ENCODE peak calls at places on chromosomes 11 and 22, in ten cellular contexts. U, R, J, H, X, S, C, Y, V and O are unnamed samples.

GRCh38 chr11:62707277-62707771 is at the start of the genes BSCL2 and GNG3:
- DNase-seq in S (no peak), U (no peak), H (peak), C (no peak), X (peak), J (no peak), R (no peak), Y (no peak), V (peak), O (peak)

GRCh38 chr11:62994775-62995174 is 10.0 kb upstream of the SLC22A6 start:
- DNase-seq in R (no peak), V (no peak), J (no peak), Y (no peak), H (no peak), X (no peak), S (no peak), C (no peak), U (no peak), O (no peak)

GRCh38 chr11:78381867-78382266 is 35.8 kb downstream of the GAB2 start:
- DNase-seq in U (no peak), J (no peak), V (no peak), C (no peak), Y (no peak), S (no peak), R (no peak), H (no peak), X (no peak), O (no peak)

GRCh38 chr11:69240332-69241074 is 53.5 kb upstream of the MYEOV start:
- DNase-seq in H (peak), C (peak), Y (no peak), S (peak), U (no peak), V (no peak), J (peak), X (no peak), R (no peak), O (no peak)

GRCh38 chr11:64900263-64900678 is 16.7 kb downstream of the ATG2A start:
- DNase-seq in C (peak), V (no peak), S (no peak), U (no peak), J (no peak), Y (no peak), X (no peak), H (no peak), R (peak), O (no peak)

GRCh38 chr11:132653237-132653636 is 879.1 kb downstream of the OPCML start:
- DNase-seq in C (no peak), R (no peak), V (no peak), S (no peak), X (peak), Y (no peak), H (no peak), U (no peak), J (no peak), O (no peak)

GRCh38 chr11:16843307-16843706 is 104.9 kb downstream of the C11orf58 start:
- DNase-seq in V (no peak), R (no peak), Y (no peak), C (peak), U (no peak), J (no peak), S (peak), X (no peak), H (peak), O (no peak)

GRCh38 chr11:5631969-5632635 is 7.3 kb downstream of the TRIM34 start:
- DNase-seq in U (no peak), X (no peak), J (no peak), S (no peak), Y (no peak), R (no peak), H (no peak), V (no peak), C (no peak), O (no peak)

GRCh38 chr11:19110290-19110689 is 6.7 kb upstream of the ZDHHC13 start:
- DNase-seq in U (no peak), S (peak), H (no peak), X (no peak), J (no peak), C (peak), V (no peak), R (no peak), Y (no peak), O (no peak)

DNA sequence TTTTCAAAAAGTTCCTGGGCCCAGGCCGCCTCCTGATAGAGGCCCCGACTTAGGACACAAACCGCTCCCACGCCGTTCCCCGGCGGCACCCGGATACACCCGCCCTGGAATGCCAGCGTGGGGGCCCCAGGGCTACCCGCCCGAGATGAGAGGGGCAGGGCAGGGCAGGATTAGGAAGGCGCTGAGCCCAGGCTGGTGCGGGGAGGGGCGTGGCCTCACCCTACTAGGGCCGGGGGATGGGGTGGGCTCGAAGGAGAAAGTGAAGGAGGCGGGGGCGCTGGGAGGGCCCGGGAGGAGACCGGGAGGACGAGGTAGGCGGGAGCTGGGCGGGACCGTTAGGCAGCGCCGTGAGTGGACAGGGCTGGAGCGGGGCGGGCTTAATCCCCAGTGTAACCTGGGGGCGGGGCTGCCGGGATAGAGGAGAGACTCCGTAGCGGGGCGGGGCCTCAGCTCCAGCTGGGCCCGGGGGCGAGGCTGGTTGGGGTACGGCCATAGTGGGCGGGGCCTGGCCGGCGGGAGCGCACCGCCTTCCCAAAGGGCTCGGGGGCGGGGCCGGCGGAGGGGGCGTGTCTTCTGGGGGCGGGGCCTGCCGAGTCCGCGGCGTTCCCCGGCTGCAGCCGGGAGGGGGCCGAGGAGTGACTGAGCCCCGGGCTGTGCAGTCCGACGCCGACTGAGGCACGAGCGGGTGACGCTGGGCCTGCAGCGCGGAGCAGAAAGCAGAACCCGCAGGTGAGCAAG is at the start of gene CD82:
- DNase-seq in U (peak), R (peak), J (peak), X (peak), V (peak), Y (peak), C (peak), S (peak), H (peak), O (peak)
- TF ChIP-seq CTCF in U (no peak), R (peak), J (peak), X (peak), V (no peak), Y (no peak), C (no peak), S (no peak), H (peak), O (peak)

DNA sequence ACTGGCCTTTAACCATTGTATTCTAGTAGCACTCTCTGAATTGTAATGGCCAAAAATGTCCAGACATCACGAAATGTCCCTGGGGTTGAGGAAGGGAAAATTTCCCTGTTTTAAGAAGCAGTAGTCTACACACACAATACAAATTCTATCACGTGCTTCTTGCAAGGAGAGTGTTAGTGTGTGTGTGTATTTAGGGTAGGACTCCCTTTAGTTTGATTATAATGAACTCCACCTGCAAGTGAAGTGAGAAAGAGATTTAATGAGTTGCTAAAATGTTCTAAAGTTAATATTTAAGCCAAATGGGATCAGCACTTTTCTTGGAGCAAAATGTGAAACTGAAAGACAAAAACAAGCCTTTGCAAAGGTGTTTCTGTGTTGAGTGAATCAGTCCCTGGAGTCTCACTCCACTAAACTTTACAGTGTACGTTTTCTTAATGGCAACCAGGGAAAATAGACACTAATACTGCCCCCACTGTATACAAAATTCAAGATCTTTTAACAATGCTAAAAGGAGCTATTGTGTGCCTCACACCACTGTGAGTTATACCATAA is 590.3 kb upstream of the TENM4 start:
- DNase-seq in Y (no peak), J (no peak), H (no peak), R (no peak), S (no peak), X (no peak), V (no peak), U (no peak), C (no peak), O (no peak)
- H3K4me3 ChIP-seq in Y (no peak), J (no peak), H (no peak), R (peak), S (no peak), X (no peak), V (no peak), U (no peak), C (no peak), O (no peak)

DNA sequence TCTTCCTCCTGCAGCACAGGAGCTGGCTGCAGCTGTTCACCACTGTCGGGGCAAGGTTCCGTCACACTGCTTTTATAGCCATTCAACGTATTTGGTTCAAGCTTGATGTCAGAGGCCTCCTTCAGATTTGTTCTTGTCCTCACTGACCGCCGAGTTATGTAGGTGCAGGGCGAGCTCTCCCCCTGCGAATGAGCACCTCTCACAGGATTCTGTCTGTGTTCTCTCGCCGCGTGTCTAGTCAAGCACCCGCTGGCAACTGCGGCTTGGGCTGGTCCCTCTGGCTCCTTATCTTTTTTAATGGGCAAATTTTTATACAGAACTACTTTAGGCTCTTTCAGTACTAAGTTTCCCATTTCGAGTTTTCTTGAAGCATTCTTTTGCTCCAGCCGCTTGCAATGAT is 37.4 kb upstream of the CHKA start:
- DNase-seq in S (no peak), V (no peak), U (no peak), Y (no peak), H (no peak), J (no peak), X (no peak), R (no peak), C (no peak), O (no peak)
- H3K27ac ChIP-seq in S (no peak), V (no peak), U (no peak), Y (no peak), H (no peak), J (no peak), X (no peak), R (no peak), C (no peak), O (no peak)

GRCh38 chr11:120029321-120029720 is 108.6 kb downstream of the TRIM29 start:
- DNase-seq in Y (no peak), C (no peak), S (no peak), U (no peak), V (no peak), J (no peak), R (no peak), H (no peak), X (no peak), O (no peak)

GRCh38 chr11:120031612-120032600 is 106.0 kb downstream of the TRIM29 start:
- DNase-seq in C (no peak), Y (no peak), J (no peak), X (peak), R (no peak), V (no peak), S (no peak), U (no peak), H (no peak), O (no peak)

GRCh38 chr11:120028181-120028935 is 109.6 kb downstream of the TRIM29 start:
- DNase-seq in U (no peak), Y (no peak), R (no peak), C (no peak), H (no peak), V (no peak), S (no peak), X (no peak), J (no peak), O (no peak)

GRCh38 chr11:120031156-120031555 is 106.8 kb downstream of the TRIM29 start:
- DNase-seq in X (no peak), H (no peak), S (no peak), J (no peak), Y (no peak), C (no peak), V (no peak), R (no peak), U (no peak), O (no peak)

DNA sequence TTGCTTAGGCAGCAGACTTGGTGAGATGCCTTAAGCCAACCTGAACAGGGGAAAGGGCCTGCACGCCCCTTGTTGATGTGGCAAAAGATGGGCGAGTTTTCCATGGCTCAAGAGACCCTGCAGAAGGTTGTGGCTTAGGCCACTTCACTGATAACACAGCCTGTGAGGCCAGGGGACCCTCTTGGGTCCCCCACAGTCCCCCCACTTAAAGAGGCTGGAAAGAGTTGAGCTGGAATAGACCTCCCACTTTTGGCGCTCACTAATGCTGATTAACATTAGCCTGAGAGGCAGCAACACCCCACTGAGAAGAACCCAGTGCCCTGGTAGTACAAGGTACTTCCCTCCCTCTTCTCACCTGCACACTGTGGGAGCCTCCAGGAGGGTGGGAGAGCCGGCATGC is 107.5 kb downstream of the TRIM29 start:
- DNase-seq in R (no peak), V (no peak), S (no peak), H (no peak), U (no peak), C (no peak), J (no peak), X (no peak), Y (no peak), O (no peak)
- TF ChIP-seq CTCF in R (no peak), V (no peak), S (no peak), H (no peak), U (no peak), C (no peak), J (no peak), X (no peak), Y (no peak), O (no peak)

GRCh38 chr22:36367066-36367465 is 20.7 kb downstream of the MYH9 start:
- DNase-seq in J (no peak), S (no peak), X (no peak), Y (no peak), R (no peak), H (no peak), V (no peak), C (no peak), U (no peak), O (no peak)

GRCh38 chr22:36369922-36370781 is 17.6 kb downstream of the MYH9 start:
- DNase-seq in C (peak), Y (no peak), X (peak), H (peak), U (peak), V (peak), S (peak), J (no peak), R (no peak), O (no peak)

GRCh38 chr22:36367479-36367878 is 20.3 kb downstream of the MYH9 start:
- DNase-seq in V (no peak), S (no peak), Y (no peak), X (no peak), U (no peak), C (peak), J (no peak), R (no peak), H (no peak), O (no peak)

GRCh38 chr22:36369004-36369921 is 18.5 kb downstream of the MYH9 start:
- DNase-seq in R (no peak), U (no peak), J (no peak), C (no peak), Y (no peak), H (peak), X (no peak), S (no peak), V (no peak), O (no peak)

GRCh38 chr22:36368359-36368983 is 19.3 kb downstream of the MYH9 start:
- DNase-seq in U (no peak), Y (peak), J (no peak), S (no peak), V (no peak), C (no peak), H (peak), X (no peak), R (no peak), O (no peak)
- H3K4me3 ChIP-seq in U (no peak), Y (peak), J (no peak), S (peak), V (peak), C (no peak), H (no peak), X (no peak), R (no peak), O (peak)